ENCODE peak calls at places on chromosome 12, in nine cellular contexts. M is Caco-2; X is lung; P is CD8-positive, alpha-beta T cell; O is fibroblast of lung; N is WERI-Rb-1; W is GM12864; B is lower lobe of right lung; Q is GM06990. T is an unnamed sample.

GRCh38 chr12:122363782-122364181 is 58.7 kb downstream of the CLIP1 start:
- DNase-seq in N (no peak), O (no peak), X (no peak), P (no peak), W (no peak), M (no peak), Q (no peak), B (no peak), T (no peak)

GRCh38 chr12:122244565-122245371 is 18.9 kb upstream of the DIABLO start:
- DNase-seq in O (no peak), P (peak), Q (no peak), B (no peak), X (no peak), M (no peak), W (no peak), N (no peak), T (no peak)

GRCh38 chr12:26701604-26702215 is 131.3 kb downstream of the ITPR2 start:
- DNase-seq in O (peak), X (no peak), M (peak), N (no peak), Q (no peak), W (no peak), P (no peak), B (no peak), T (peak)

GRCh38 chr12:108773798-108774788 is 42.8 kb upstream of the CORO1C start:
- DNase-seq in O (peak), X (peak), N (peak), B (peak), P (no peak), M (peak), W (no peak), Q (no peak), T (peak)

GRCh38 chr12:46455648-46456352 is 83.2 kb upstream of the SLC38A2 start:
- DNase-seq in O (no peak), P (no peak), Q (no peak), B (no peak), N (no peak), M (peak), W (no peak), X (no peak), T (no peak)

GRCh38 chr12:130556486-130557055 is 159.5 kb downstream of the RIMBP2 start:
- DNase-seq in M (no peak), W (no peak), Q (no peak), P (no peak), O (no peak), X (no peak), B (no peak), N (no peak), T (no peak)

GRCh38 chr12:85374981-85375380 is 95.0 kb downstream of the ALX1 start:
- DNase-seq in P (no peak), X (no peak), M (no peak), N (no peak), W (no peak), Q (no peak), O (no peak), B (no peak), T (no peak)

GRCh38 chr12:11621797-11622423 is 27.6 kb upstream of the ETV6 start:
- DNase-seq in B (no peak), W (peak), P (peak), N (no peak), X (no peak), Q (no peak), M (peak), O (no peak), T (no peak)

GRCh38 chr12:86349196-86349595 is 93.0 kb upstream of the MGAT4C start:
- DNase-seq in M (no peak), N (no peak), X (no peak), O (no peak), W (no peak), Q (no peak), B (no peak), P (no peak), T (peak)

GRCh38 chr12:116881867-116882507 is 746 bp upstream of the HRK start:
- DNase-seq in P (no peak), W (no peak), Q (no peak), M (no peak), N (no peak), O (no peak), X (no peak), B (no peak), T (no peak)

DNA sequence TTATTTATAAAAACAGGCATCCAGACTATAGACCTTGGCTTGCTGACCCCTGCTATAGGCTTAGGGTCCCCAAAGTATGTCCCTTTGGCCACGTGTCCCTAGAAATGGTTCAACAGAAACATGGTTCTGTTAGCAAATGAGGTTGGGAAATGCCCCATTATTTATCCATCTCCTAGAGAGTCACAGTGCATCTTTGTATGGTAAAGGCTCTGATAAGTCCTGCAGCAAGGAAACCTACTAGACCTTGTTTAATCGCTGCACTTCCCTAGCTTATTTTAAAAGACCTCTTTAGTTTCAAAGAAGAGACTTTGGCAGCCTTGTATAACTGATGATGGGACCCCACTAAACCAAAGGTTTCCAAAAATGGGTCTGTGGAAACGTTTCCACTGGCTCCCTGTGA is 471.5 kb downstream of the MED13L start:
- DNase-seq in Q (no peak), N (no peak), X (no peak), B (no peak), O (no peak), M (no peak), P (no peak), W (no peak), T (no peak)
- TF ChIP-seq CTCF in Q (no peak), N (no peak), X (no peak), B (no peak), O (no peak), M (no peak), P (no peak), W (no peak), T (no peak)

DNA sequence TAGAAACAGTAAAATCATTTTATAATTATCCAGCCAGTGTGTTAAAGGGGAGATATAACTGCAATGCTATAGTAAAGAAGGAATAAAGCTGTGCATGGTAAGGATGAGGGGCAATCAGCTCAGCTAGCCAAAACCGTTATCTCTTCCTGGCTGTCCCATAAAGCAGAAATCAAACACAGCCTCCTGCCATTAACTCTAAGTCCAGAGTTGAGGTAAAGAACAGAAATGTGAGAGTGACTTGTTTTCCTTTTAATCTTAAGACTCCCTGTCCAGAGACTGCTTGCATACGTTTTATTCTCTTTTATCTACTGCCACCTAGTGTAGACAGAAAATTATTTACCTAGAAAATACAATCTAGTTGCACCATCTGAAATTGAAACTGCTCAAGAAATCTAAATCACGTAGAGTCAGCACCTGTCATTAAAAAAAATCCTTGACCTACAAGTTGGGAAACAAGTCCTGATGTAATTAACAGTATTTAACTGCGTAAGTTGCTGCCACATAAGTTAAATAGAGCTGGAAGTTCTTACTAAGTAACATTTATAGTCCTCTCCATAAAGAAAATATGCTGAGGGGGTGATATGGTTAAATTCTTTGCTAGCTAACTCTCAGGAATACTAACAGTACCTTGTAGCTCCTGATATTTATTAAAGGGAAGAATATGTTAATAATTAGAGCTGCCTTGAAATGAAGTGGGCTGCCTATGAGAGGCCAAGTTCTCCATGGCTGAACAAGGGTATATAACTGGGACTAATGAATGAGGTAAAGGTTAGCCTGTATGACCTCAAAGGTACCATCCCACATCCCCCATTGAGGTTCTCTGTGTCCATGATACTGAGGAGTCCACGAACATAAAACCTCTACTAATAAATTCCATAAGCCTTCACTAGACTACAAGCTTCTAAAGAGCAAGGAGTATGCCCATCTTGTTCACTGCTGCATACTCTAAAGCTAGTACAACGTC is 62.7 kb downstream of the GALNT4 start:
- DNase-seq in M (peak), B (no peak), Q (no peak), O (peak), P (no peak), N (no peak), X (no peak), W (no peak), T (peak)
- H3K4me3 ChIP-seq in M (no peak), B (peak), Q (no peak), O (no peak), P (no peak), N (no peak), X (no peak), W (no peak), T (no peak)

GRCh38 chr12:57851552-57852186 is 5.1 kb upstream of the CTDSP2 start:
- DNase-seq in Q (no peak), W (no peak), O (no peak), P (no peak), M (no peak), N (no peak), X (no peak), B (no peak), T (no peak)

GRCh38 chr12:57852195-57852594 is 5.7 kb upstream of the CTDSP2 start:
- DNase-seq in P (no peak), B (no peak), W (no peak), O (no peak), X (no peak), Q (no peak), N (no peak), M (no peak), T (no peak)

GRCh38 chr12:57853864-57854556 is 7.5 kb upstream of the CTDSP2 start:
- DNase-seq in B (no peak), O (no peak), Q (no peak), N (no peak), W (no peak), X (no peak), M (no peak), P (no peak), T (no peak)

GRCh38 chr12:57850924-57851323 is 4.4 kb upstream of the CTDSP2 start:
- DNase-seq in M (no peak), X (no peak), Q (no peak), B (no peak), W (no peak), O (no peak), N (peak), P (no peak), T (no peak)

GRCh38 chr12:57852620-57853509 is 6.3 kb upstream of the CTDSP2 start:
- DNase-seq in W (no peak), B (peak), X (peak), M (no peak), N (no peak), P (no peak), O (peak), Q (no peak), T (no peak)
- TF ChIP-seq CTCF in W (no peak), B (peak), X (no peak), M (no peak), N (no peak), P (no peak), O (peak), Q (no peak), T (no peak)

GRCh38 chr12:32545413-32545970 is 133.6 kb upstream of the DNM1L start:
- DNase-seq in W (no peak), P (no peak), X (no peak), N (no peak), Q (no peak), M (no peak), O (peak), B (no peak), T (peak)
- H3K4me3 ChIP-seq in W (no peak), P (no peak), X (no peak), N (no peak), Q (no peak), M (no peak), O (no peak), B (no peak), T (no peak)

GRCh38 chr12:113762849-113763816 is 203.0 kb downstream of the RBM19 start:
- DNase-seq in X (no peak), N (no peak), B (no peak), Q (no peak), O (no peak), M (no peak), P (no peak), W (no peak), T (no peak)

GRCh38 chr12:113769322-113769721 is 196.8 kb downstream of the RBM19 start:
- DNase-seq in M (no peak), Q (no peak), B (no peak), X (no peak), W (no peak), P (no peak), O (no peak), N (no peak), T (no peak)

GRCh38 chr12:113768850-113769249 is 197.3 kb downstream of the RBM19 start:
- DNase-seq in N (no peak), W (no peak), B (no peak), P (no peak), O (no peak), Q (no peak), M (no peak), X (no peak), T (no peak)

GRCh38 chr12:113766880-113767878 is 198.9 kb downstream of the RBM19 start:
- DNase-seq in O (peak), P (no peak), W (no peak), Q (no peak), N (no peak), B (no peak), M (peak), X (no peak), T (no peak)

DNA sequence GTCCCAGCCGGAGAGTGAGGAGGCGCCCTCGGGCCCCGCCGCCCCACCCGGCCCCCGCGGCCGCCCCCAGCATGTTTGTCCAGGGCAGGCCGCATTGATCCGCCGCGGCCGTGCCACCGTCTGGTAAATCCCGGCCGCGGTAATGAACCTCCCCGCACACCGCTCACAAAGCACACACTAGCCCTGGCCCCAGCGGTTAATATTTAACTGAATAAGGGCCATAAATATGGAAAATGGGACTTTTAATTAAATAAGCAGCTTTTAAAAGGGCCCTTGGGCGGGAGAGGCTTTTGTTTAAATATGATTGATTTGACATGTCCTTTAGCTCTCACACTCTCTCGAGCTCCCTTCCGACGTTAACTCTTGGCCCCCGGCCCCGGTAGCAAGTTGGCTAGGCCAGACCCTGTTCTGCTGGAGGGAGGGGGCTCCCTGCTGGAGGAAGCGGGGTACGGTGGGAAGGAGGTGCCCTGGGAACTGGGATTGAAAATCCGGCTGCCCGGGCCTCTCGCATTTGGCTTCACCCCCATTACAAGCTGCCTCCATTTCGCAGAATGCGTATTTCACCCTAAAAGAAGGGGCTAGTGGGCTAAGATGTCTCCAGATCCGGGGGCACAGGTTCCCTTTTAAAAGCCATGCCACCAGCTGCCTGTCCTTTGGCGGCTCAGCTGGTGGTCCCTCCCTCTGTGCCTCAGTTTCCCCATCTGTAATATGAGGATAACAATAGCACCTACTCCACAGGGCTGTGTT is 199.8 kb downstream of the RBM19 start:
- DNase-seq in M (peak), W (no peak), Q (no peak), X (no peak), P (no peak), B (no peak), N (peak), O (no peak), T (no peak)
- TF ChIP-seq CTCF in M (peak), W (no peak), Q (no peak), X (no peak), P (no peak), B (no peak), N (no peak), O (no peak), T (no peak)

DNA sequence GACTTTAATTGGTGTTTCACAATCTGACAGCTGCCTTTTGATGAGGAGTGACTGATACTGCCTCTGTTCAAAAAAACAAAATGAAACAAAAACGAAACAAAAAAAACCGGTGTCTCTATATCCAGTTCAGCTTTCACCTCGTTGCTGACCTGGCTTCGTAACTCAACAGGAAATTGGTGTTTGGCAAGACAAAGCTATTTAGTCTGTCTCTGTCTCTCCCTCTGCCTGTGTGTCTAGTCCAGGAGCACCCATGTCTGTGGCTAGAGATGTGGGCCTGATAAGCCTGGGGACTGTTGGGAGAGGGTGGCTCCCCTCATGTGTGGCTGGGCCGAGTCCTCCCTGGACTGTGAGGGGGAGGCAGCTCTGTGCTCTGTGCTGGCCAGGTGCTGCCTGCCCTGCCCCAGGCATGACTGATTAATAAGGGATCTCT is 11.3 kb downstream of the CACNA1C start:
- DNase-seq in B (no peak), X (no peak), Q (no peak), O (no peak), N (no peak), M (no peak), P (peak), W (peak), T (no peak)
- H3K4me3 ChIP-seq in B (peak), X (no peak), Q (no peak), O (peak), N (no peak), M (no peak), P (peak), W (no peak), T (no peak)

T was measured in LNCaP clone FGC.